ENCODE peak calls at places on chromosomes 1 and 21, in six cellular contexts. I is kidney epithelial cell, T is germinal center, S is HFF-Myc, X is A673, D is AG20443. O is an unnamed sample.
A peak's percentile ranks its signal among the peaks of the same experiment; 100 is the strongest.

GRCh38 chr21:33059319-33059894 is 10.5 kb upstream of the OLIG1 start:
- DNase-seq in D (no peak), S (no peak), I (no peak), T (no peak), X (no peak), O (no peak)

GRCh38 chr1:1917995-1918900 is 831 bp downstream of the TMEM52 start:
- DNase-seq in I (no peak), X (no peak), T (no peak), D (no peak), S (no peak), O (peak; percentile 72)

GRCh38 chr1:6260961-6261614 is at the start of gene GPR153:
- DNase-seq in X (peak; percentile 48), I (no peak), S (no peak), D (peak; percentile 87), T (peak; percentile 62), O (peak; percentile 67)

GRCh38 chr1:118809586-118809985 is 178.6 kb downstream of the TBX15 start:
- DNase-seq in S (no peak), D (no peak), I (no peak), X (no peak), T (no peak), O (no peak)

GRCh38 chr1:115946116-115946515 is 30.2 kb upstream of the SLC22A15 start:
- DNase-seq in X (no peak), I (no peak), T (no peak), D (no peak), S (no peak), O (no peak)

GRCh38 chr1:67861856-67862516 is 28.7 kb upstream of the GNG12 start:
- DNase-seq in D (no peak), I (no peak), T (no peak), S (no peak), X (no peak), O (no peak)

GRCh38 chr1:183989078-183989577 is 48.4 kb downstream of the COLGALT2 start:
- DNase-seq in S (peak; percentile 79), X (peak; percentile 65), T (no peak), D (peak; percentile 89), I (peak; percentile 80), O (no peak)

GRCh38 chr1:2070016-2070415 is 19.8 kb downstream of the PRKCZ start:
- DNase-seq in I (no peak), X (no peak), S (no peak), D (no peak), T (no peak), O (no peak)

GRCh38 chr1:4071675-4072074 is 171.6 kb upstream of the C1orf174 start:
- DNase-seq in D (no peak), I (no peak), T (no peak), S (no peak), X (no peak), O (no peak)

GRCh38 chr1:12158362-12159092 is 8.3 kb upstream of the TNFRSF1B start:
- DNase-seq in S (no peak), T (no peak), I (no peak), X (no peak), D (no peak), O (no peak)

GRCh38 chr1:226702318-226702956 is 36.6 kb downstream of the ITPKB start:
- DNase-seq in T (no peak), X (peak; percentile 61), D (peak; percentile 77), S (no peak), I (no peak), O (peak; percentile 46)

GRCh38 chr1:214287884-214288283 is 6.9 kb downstream of the SMYD2 start:
- DNase-seq in T (no peak), S (no peak), I (no peak), X (no peak), D (no peak), O (no peak)

GRCh38 chr21:28624626-28625025 is 368.1 kb downstream of the LTN1 start:
- DNase-seq in T (no peak), S (no peak), D (no peak), I (no peak), X (no peak), O (no peak)

GRCh38 chr21:45440736-45441350 is 35.9 kb downstream of the COL18A1 start:
- DNase-seq in S (no peak), D (no peak), X (no peak), I (no peak), T (no peak), O (peak; percentile 53)

GRCh38 chr1:9436258-9436657 is 103.0 kb upstream of the SLC25A33 start:
- DNase-seq in S (no peak), X (no peak), I (no peak), D (no peak), T (no peak), O (no peak)